ENCODE peak calls at places on chromosomes 5 and 9, in eight cellular contexts. F is C1 segment of cervical spinal cord; X is stimulated activated effector memory CD8-positive, alpha-beta T cell treated with anti-CD3 and anti-CD28 coated beads, Interleukin-12 subunit alpha, Interleukin-12 subunit beta, amount 100 ng/mL, for 72 hours; V is NCI-H2029; I is activated T-cell treated with anti-CD3 and anti-CD28 coated beads, Interleukin-2, amount 50 U/mL, for 48 hours; S is stimulated activated CD8-positive, alpha-beta memory T cell treated with anti-CD3 and anti-CD28 coated beads, Interleukin-4, amount 100 ng/mL, for 1 hour; E is EH; K is nephron progenitor cell. G is an unnamed sample.

GRCh38 chr5:127187711-127188110 is 102.9 kb upstream of the MEGF10 start:
- DNase-seq in F (no peak), X (no peak), V (no peak), I (no peak), S (no peak), E (no peak), K (no peak), G (no peak)

GRCh38 chr9:117555964-117556629 is 141.2 kb upstream of the ASTN2 start:
- DNase-seq in F (no peak), X (peak), V (no peak), I (peak), S (no peak), E (peak), K (no peak), G (peak)

GRCh38 chr5:150599917-150600511 is 40.4 kb upstream of the SYNPO start:
- DNase-seq in F (peak), X (no peak), V (peak), I (no peak), S (no peak), E (peak), K (no peak), G (peak)

GRCh38 chr5:36438765-36439501 is 137.2 kb upstream of the RANBP3L start:
- DNase-seq in F (peak), X (no peak), V (no peak), I (no peak), S (no peak), E (no peak), K (no peak), G (no peak)

GRCh38 chr5:40682431-40683017 is 2.8 kb downstream of the PTGER4 start:
- DNase-seq in F (no peak), X (no peak), V (no peak), I (peak), S (no peak), E (no peak), K (no peak), G (peak)

GRCh38 chr9:136091582-136092352 is 3.3 kb downstream of the NACC2 start:
- DNase-seq in F (no peak), X (no peak), V (no peak), I (no peak), S (no peak), E (peak), K (no peak), G (no peak)

GRCh38 chr5:40410231-40410861 is 269.4 kb upstream of the PTGER4 start:
- DNase-seq in F (no peak), X (no peak), V (no peak), I (peak), S (peak), E (peak), K (no peak), G (peak)

GRCh38 chr9:99052849-99053715 is 51.8 kb upstream of the TGFBR1 start:
- DNase-seq in F (no peak), X (no peak), V (no peak), I (peak), S (no peak), E (no peak), K (no peak), G (no peak)

GRCh38 chr9:137423810-137424291 is 658 bp downstream of the NOXA1 start:
- DNase-seq in F (no peak), X (no peak), V (no peak), I (no peak), S (no peak), E (peak), K (no peak), G (no peak)

GRCh38 chr9:127968717-127969383 is 11.9 kb downstream of the EEIG1 start:
- DNase-seq in F (peak), X (no peak), V (peak), I (no peak), S (no peak), E (peak), K (no peak), G (peak)

GRCh38 chr9:131289301-131290038 is at the start of gene PLPP7:
- DNase-seq in F (peak), X (no peak), V (no peak), I (no peak), S (no peak), E (peak), K (peak), G (peak)

GRCh38 chr9:99680191-99680590 is 141.5 kb upstream of the NR4A3 start:
- DNase-seq in F (no peak), X (no peak), V (no peak), I (no peak), S (no peak), E (peak), K (no peak), G (peak)

GRCh38 chr9:135513351-135513846 is 7.8 kb upstream of the LCN1 start:
- DNase-seq in F (no peak), X (no peak), V (no peak), I (no peak), S (no peak), E (no peak), K (no peak), G (no peak)

GRCh38 chr9:76926324-76926731 is 20.4 kb upstream of the PRUNE2 start:
- DNase-seq in F (no peak), X (no peak), V (no peak), I (no peak), S (no peak), E (peak), K (no peak), G (peak)

GRCh38 chr5:139061856-139062255 is 136.3 kb downstream of the SIL1 start:
- DNase-seq in F (no peak), X (no peak), V (peak), I (no peak), S (no peak), E (peak), K (peak), G (peak)

GRCh38 chr9:83630938-83631457 is 8.1 kb downstream of the IDNK start:
- DNase-seq in F (no peak), X (no peak), V (no peak), I (no peak), S (no peak), E (no peak), K (peak), G (no peak)

GRCh38 chr5:115872447-115872846 is 30.7 kb downstream of the AP3S1 start:
- DNase-seq in F (no peak), X (no peak), V (no peak), I (no peak), S (no peak), E (no peak), K (no peak), G (no peak)

GRCh38 chr9:6902423-6902822 is 144.7 kb downstream of the KDM4C start:
- DNase-seq in F (no peak), X (no peak), V (no peak), I (no peak), S (no peak), E (peak), K (no peak), G (no peak)

GRCh38 chr5:25849270-25849669 is 1189.1 kb downstream of the CDH9 start:
- DNase-seq in F (no peak), X (no peak), V (no peak), I (no peak), S (no peak), E (no peak), K (no peak), G (no peak)

GRCh38 chr5:355379-355935 is 33.9 kb downstream of the AHRR start:
- DNase-seq in F (no peak), X (no peak), V (no peak), I (no peak), S (no peak), E (no peak), K (no peak), G (no peak)

GRCh38 chr9:92146610-92147009 is 31.4 kb upstream of the SPTLC1 start:
- DNase-seq in F (no peak), X (no peak), V (no peak), I (no peak), S (no peak), E (peak), K (no peak), G (no peak)

GRCh38 chr9:85056203-85056572 is 386.7 kb downstream of the NTRK2 start:
- DNase-seq in F (no peak), X (no peak), V (no peak), I (no peak), S (no peak), E (no peak), K (no peak), G (no peak)

GRCh38 chr5:179900707-179901106 is 7.0 kb downstream of the TBC1D9B start:
- DNase-seq in F (peak), X (no peak), V (no peak), I (no peak), S (no peak), E (no peak), K (no peak), G (no peak)

GRCh38 chr9:78601957-78602565 is 305.1 kb downstream of the PSAT1 start:
- DNase-seq in F (no peak), X (no peak), V (peak), I (peak), S (no peak), E (peak), K (peak), G (peak)

GRCh38 chr9:133619791-133620190 is 10.6 kb upstream of the FAM163B start:
- DNase-seq in F (no peak), X (peak), V (no peak), I (peak), S (peak), E (peak), K (no peak), G (no peak)

GRCh38 chr5:151741678-151742423 is 16.6 kb downstream of the ATOX1 start:
- DNase-seq in F (no peak), X (no peak), V (no peak), I (no peak), S (no peak), E (peak), K (no peak), G (peak)

GRCh38 chr9:87781331-87781730 is 55.4 kb downstream of the CTSL start:
- DNase-seq in F (no peak), X (no peak), V (no peak), I (no peak), S (no peak), E (no peak), K (no peak), G (no peak)

GRCh38 chr5:94086194-94086593 is 344.8 kb upstream of the POU5F2 start:
- DNase-seq in F (no peak), X (no peak), V (no peak), I (no peak), S (no peak), E (no peak), K (no peak), G (no peak)

GRCh38 chr9:37908698-37909186 is 4.8 kb upstream of the SLC25A51 start:
- DNase-seq in F (no peak), X (no peak), V (no peak), I (peak), S (no peak), E (peak), K (no peak), G (peak)

GRCh38 chr5:135248801-135249231 is 150.2 kb downstream of the MACROH2A1 start:
- DNase-seq in F (no peak), X (no peak), V (no peak), I (peak), S (no peak), E (no peak), K (no peak), G (no peak)

GRCh38 chr5:514673-515072 is 9.6 kb downstream of the SLC9A3 start:
- DNase-seq in F (no peak), X (no peak), V (no peak), I (no peak), S (no peak), E (no peak), K (no peak), G (no peak)

GRCh38 chr9:84296146-84296843 is 44.3 kb downstream of the SLC28A3 start:
- DNase-seq in F (no peak), X (peak), V (no peak), I (peak), S (no peak), E (peak), K (no peak), G (peak)

GRCh38 chr5:150246835-150247234 is 42.7 kb downstream of the CAMK2A start:
- DNase-seq in F (no peak), X (no peak), V (no peak), I (no peak), S (no peak), E (no peak), K (no peak), G (no peak)

GRCh38 chr5:55691265-55692105 is 20.6 kb downstream of the SLC38A9 start:
- DNase-seq in F (no peak), X (no peak), V (peak), I (no peak), S (no peak), E (peak), K (no peak), G (no peak)

GRCh38 chr5:79143684-79144379 is 32.2 kb downstream of the BHMT start:
- DNase-seq in F (no peak), X (no peak), V (no peak), I (no peak), S (no peak), E (peak), K (no peak), G (peak)

GRCh38 chr5:96706433-96707111 is 44.4 kb downstream of the CAST start:
- DNase-seq in F (no peak), X (no peak), V (no peak), I (no peak), S (no peak), E (no peak), K (no peak), G (no peak)

GRCh38 chr9:94490465-94490864 is 64.4 kb upstream of the PCAT7 start:
- DNase-seq in F (no peak), X (no peak), V (no peak), I (no peak), S (no peak), E (peak), K (peak), G (peak)

GRCh38 chr9:83070257-83070656 is 7.3 kb upstream of the RASEF start:
- DNase-seq in F (no peak), X (no peak), V (no peak), I (no peak), S (no peak), E (peak), K (no peak), G (no peak)

G was measured in brain microvascular endothelial cell.